ENCODE peak calls at places on chromosomes 1 and 21, in four cellular contexts. R, G, Y and F are unnamed samples.
A peak's percentile ranks its signal among the peaks of the same experiment; 100 is the strongest.

GRCh38 chr1:12454406-12455391 is 163.3 kb downstream of the DHRS3 start:
- DNase-seq in Y (peak; percentile 67), G (no peak), R (peak; percentile 82), F (no peak)

GRCh38 chr1:3469849-3470649 is 15.6 kb downstream of the ARHGEF16 start:
- DNase-seq in Y (no peak), R (no peak), G (no peak), F (no peak)

GRCh38 chr1:198157241-198157846 is 546 bp downstream of the NEK7 start:
- DNase-seq in Y (peak; percentile 55), G (peak; percentile 84), R (peak; percentile 95), F (peak; percentile 76)

GRCh38 chr21:41207401-41208388 is 39.7 kb downstream of the BACE2 start:
- DNase-seq in R (peak; percentile 89), G (no peak), Y (peak; percentile 19), F (peak; percentile 34)

GRCh38 chr1:87410771-87411170 is 82.1 kb downstream of the LMO4 start:
- DNase-seq in Y (no peak), R (peak; percentile 34), G (no peak), F (no peak)

GRCh38 chr1:27026621-27027574 is 14.2 kb upstream of the TENT5B start:
- DNase-seq in Y (no peak), G (peak; percentile 78), R (peak; percentile 89), F (peak; percentile 64)

GRCh38 chr21:17802568-17802967 is 16.6 kb downstream of the C21orf91 start:
- DNase-seq in R (peak; percentile 22), Y (peak; percentile 40), G (no peak), F (no peak)

GRCh38 chr1:156491151-156491949 is 9.2 kb downstream of the MEF2D start:
- DNase-seq in R (no peak), Y (no peak), G (peak; percentile 81), F (no peak)

GRCh38 chr1:180116964-180117763 is 37.5 kb upstream of the QSOX1 start:
- DNase-seq in G (peak; percentile 64), R (peak; percentile 74), Y (no peak), F (no peak)

GRCh38 chr1:84619383-84620093 is 45.3 kb upstream of the CTBS start:
- DNase-seq in Y (peak; percentile 41), G (peak; percentile 54), R (peak; percentile 76), F (no peak)

GRCh38 chr1:184590163-184590750 is 164.4 kb downstream of the EDEM3 start:
- DNase-seq in R (no peak), Y (no peak), G (no peak), F (no peak)